ENCODE peak calls at places on chromosomes 12 and 14, in four cellular contexts. D is K562, K is endothelial cell of umbilical vein, N is A549. M is an unnamed sample.

GRCh38 chr14:52259452-52259851 is 8.0 kb upstream of the PTGDR start:
- DNase-seq in D (no peak), K (no peak), N (no peak), M (peak)

GRCh38 chr12:113802966-113803828 is 162.9 kb downstream of the RBM19 start:
- DNase-seq in D (no peak), K (no peak), N (no peak), M (no peak)

GRCh38 chr14:64510825-64511679 is 6.5 kb downstream of the ZBTB1 start:
- DNase-seq in D (peak), K (peak), N (peak), M (peak)

GRCh38 chr14:51445001-51445390 is 204.9 kb downstream of the TMX1 start:
- DNase-seq in D (no peak), K (no peak), N (no peak), M (no peak)

GRCh38 chr14:93832665-93833064 is 44.4 kb upstream of the PRIMA1 start:
- DNase-seq in D (no peak), K (no peak), N (no peak), M (no peak)

GRCh38 chr12:98397323-98398105 is 117.9 kb upstream of the TMPO start:
- DNase-seq in D (peak), K (peak), N (peak), M (peak)

GRCh38 chr12:45879363-45879895 is 110.9 kb downstream of the SCAF11 start:
- DNase-seq in D (no peak), K (no peak), N (no peak), M (no peak)

GRCh38 chr12:4274396-4274959 is 916 bp downstream of the CCND2 start:
- DNase-seq in D (no peak), K (no peak), N (no peak), M (peak)

GRCh38 chr12:8948711-8949524 is 527 bp downstream of the M6PR start:
- DNase-seq in D (peak), K (peak), N (peak), M (peak)

GRCh38 chr14:22918519-22918808 is 485 bp downstream of the RBM23 start:
- DNase-seq in D (no peak), K (no peak), N (no peak), M (no peak)

GRCh38 chr12:15823360-15824128 is 34.4 kb upstream of the EPS8 start:
- DNase-seq in D (no peak), K (no peak), N (no peak), M (no peak)

GRCh38 chr12:124497658-124498057 is 69.8 kb downstream of the NCOR2 start:
- DNase-seq in D (no peak), K (no peak), N (no peak), M (no peak)

GRCh38 chr12:59041241-59042121 is 121.2 kb upstream of the LRIG3 start:
- DNase-seq in D (no peak), K (peak), N (no peak), M (no peak)

GRCh38 chr12:131075611-131076010 is 121.9 kb downstream of the ADGRD1 start:
- DNase-seq in D (no peak), K (no peak), N (no peak), M (no peak)

GRCh38 chr12:106147956-106148355 is 9.2 kb upstream of the NUAK1 start:
- DNase-seq in D (no peak), K (no peak), N (no peak), M (no peak)

DNA sequence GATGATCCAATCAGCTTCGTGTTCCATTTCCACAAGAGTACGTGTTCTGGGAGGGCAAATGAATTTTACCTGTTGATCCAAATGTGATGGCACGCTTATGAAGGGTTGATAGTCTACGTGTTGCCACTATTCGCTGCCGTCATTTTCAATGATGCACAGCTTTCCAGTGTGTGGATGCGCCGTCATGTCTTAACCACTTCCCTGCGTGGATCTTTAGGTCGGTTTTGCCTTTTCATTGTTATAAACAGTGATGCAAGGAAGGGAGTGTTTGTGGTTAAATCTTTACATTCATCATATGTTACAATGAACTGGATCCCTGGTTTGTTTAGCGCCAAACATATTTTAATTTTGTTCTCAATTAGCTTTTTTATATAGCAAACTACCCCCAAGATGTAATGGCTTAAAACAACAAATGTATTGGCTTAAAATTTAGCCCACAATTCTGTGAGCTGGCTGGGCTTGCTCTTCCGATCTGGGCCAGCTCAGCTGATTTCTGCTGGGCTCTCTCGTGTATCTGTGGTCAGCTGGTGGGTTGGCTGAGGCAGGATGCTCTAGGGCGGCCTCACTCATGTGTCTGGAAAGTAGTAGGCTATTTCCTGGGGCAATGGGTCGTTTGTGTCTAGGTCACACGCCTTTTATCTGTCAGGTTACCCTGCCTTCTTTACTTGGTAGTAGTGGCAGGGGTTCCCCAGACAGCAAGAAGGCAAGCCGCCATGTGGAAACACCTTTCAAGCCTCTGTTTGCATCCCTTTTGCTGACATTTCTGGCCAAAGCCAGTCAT is 176.7 kb downstream of the CRADD start:
- DNase-seq in D (no peak), K (no peak), N (no peak), M (peak)
- TF ChIP-seq MYC in D (no peak), K (no peak), N (no peak), M (no peak)

GRCh38 chr14:73526036-73526984 is 10.6 kb upstream of the ACOT1 start:
- DNase-seq in D (peak), K (no peak), N (no peak), M (no peak)
- TF ChIP-seq MAX in D (no peak), K (no peak), N (no peak), M (no peak)

GRCh38 chr14:68211886-68212285 is 392.3 kb downstream of the RAD51B start:
- DNase-seq in D (no peak), K (no peak), N (no peak), M (no peak)

GRCh38 chr14:68211421-68211820 is 391.8 kb downstream of the RAD51B start:
- DNase-seq in D (no peak), K (no peak), N (no peak), M (no peak)

GRCh38 chr14:68208726-68209125 is 389.1 kb downstream of the RAD51B start:
- DNase-seq in D (no peak), K (no peak), N (no peak), M (no peak)

GRCh38 chr14:68208218-68208617 is 388.6 kb downstream of the RAD51B start:
- DNase-seq in D (no peak), K (no peak), N (no peak), M (no peak)

DNA sequence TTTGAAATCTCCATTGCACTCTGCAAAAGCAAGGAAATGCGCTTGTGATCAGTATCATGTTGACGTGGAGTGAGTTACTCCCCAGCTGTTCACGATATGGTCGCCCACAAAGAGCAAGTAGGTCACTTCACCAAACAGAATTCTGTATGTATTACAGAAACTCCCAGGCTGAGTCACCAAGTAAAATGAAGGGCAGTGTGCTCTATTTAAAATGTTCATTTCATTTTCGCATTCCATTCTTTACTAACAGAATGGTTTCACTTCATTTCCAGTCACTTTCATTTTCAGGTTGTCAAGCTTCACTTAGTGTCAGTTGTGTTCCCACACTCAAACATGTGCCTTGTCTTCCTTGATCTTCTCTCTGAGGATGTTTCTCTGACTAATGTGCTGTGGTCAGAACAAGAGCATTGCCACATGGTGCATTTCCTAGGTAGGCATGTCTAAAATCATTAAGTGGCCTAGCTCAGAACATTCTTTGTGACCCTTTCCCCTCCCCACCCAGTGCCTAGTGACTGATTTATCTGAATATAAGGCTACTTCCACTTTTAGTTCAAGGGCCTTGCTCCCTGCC is 391.2 kb downstream of the RAD51B start:
- DNase-seq in D (peak), K (peak), N (no peak), M (peak)
- TF ChIP-seq MYC in D (no peak), K (no peak), N (no peak), M (peak)

DNA sequence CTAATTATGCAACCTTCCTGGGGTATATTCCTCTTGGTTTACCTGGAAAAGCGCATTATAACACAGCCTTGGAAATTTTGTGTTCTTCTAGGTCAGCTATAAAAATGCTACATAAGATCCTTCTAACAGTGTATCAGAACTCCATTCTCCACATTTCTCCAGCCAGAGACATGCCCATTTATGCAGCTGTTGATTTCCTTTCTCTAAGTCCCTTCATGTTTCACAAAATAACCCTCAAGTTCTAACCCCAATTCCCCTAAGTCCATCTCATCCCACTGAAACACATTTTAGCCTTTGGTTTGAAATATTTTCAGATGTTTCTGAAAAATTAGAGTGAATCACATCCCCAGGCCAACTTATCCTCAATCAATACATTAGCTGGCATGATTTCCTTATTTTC is 20.9 kb upstream of the HDAC7 start:
- DNase-seq in D (no peak), K (no peak), N (no peak), M (no peak)
- TF ChIP-seq MAX in D (no peak), K (no peak), N (no peak), M (no peak)

GRCh38 chr12:30985814-30986452 is 59.4 kb downstream of the TSPAN11 start:
- DNase-seq in D (peak), K (peak), N (peak), M (peak)
- TF ChIP-seq MYC in D (no peak), K (no peak), N (no peak), M (no peak)

GRCh38 chr14:95620659-95621059 is 65.6 kb upstream of the TCL1B start:
- DNase-seq in D (peak), K (no peak), N (no peak), M (no peak)
- TF ChIP-seq MAX in D (no peak), K (no peak), N (no peak), M (no peak)

M was measured in NB4.